ENCODE peak calls at places on chromosomes 7 and 10, in nine cellular contexts. C is kidney glomerular epithelial cell; K is fibroblast of lung; I is cardiac fibroblast; L is NCI-H187; P is stimulated activated CD4-positive, alpha-beta T cell treated with anti-CD3 and anti-CD28 coated beads, Interleukin-2, amount 100 ng/mL, for 48 hours; R is NCI-H1092 treated with DMSO at 0.1 percent for 48 hours; S is effector CD4-positive, alpha-beta T cell; U is activated T-cell treated with anti-CD3 and anti-CD28 coated beads, Interleukin-2, amount 50 U/mL, for 1 hour. F is an unnamed sample.

GRCh38 chr10:96578022-96578421 is 8.8 kb downstream of the TM9SF3 start:
- DNase-seq in C (no peak), S (no peak), P (no peak), U (no peak), R (no peak), K (no peak), I (no peak), L (no peak), F (no peak)

GRCh38 chr10:3898821-3899220 is 113.8 kb upstream of the KLF6 start:
- DNase-seq in R (peak; percentile 15), K (peak; percentile 15), U (no peak), S (no peak), I (no peak), P (no peak), C (no peak), L (no peak), F (no peak)

GRCh38 chr10:114577133-114577532 is 80.9 kb downstream of the ABLIM1 start:
- DNase-seq in P (no peak), U (no peak), S (no peak), C (peak; percentile 9), I (peak; percentile 73), L (no peak), K (peak; percentile 88), R (no peak), F (no peak)

GRCh38 chr10:3774018-3774813 is 10.8 kb downstream of the KLF6 start:
- DNase-seq in I (peak; percentile 86), U (no peak), L (no peak), P (no peak), K (peak; percentile 37), R (no peak), C (no peak), S (no peak), F (no peak)

GRCh38 chr7:87059525-87060287 is at the start of gene ELAPOR2:
- DNase-seq in S (peak; percentile 72), U (peak; percentile 92), P (peak; percentile 70), K (peak; percentile 46), I (peak; percentile 26), L (peak; percentile 83), R (peak; percentile 92), C (peak; percentile 32), F (peak; percentile 75)

GRCh38 chr10:70672165-70672992 is at the start of gene ADAMTS14:
- DNase-seq in L (no peak), S (no peak), I (peak; percentile 47), K (peak; percentile 64), R (peak; percentile 16), U (peak; percentile 22), P (no peak), C (peak; percentile 34), F (no peak)

GRCh38 chr10:52216852-52217251 is 97.2 kb upstream of the DKK1 start:
- DNase-seq in P (no peak), S (no peak), L (no peak), C (peak; percentile 43), R (no peak), U (no peak), K (peak; percentile 51), I (peak; percentile 91), F (no peak)

GRCh38 chr10:90222372-90222771 is 521.0 kb downstream of the KIF20B start:
- DNase-seq in S (no peak), P (no peak), C (peak; percentile 21), U (no peak), R (no peak), L (no peak), I (peak; percentile 67), K (peak; percentile 88), F (no peak)

GRCh38 chr7:18128846-18129245 is 101.2 kb upstream of the PRPS1L1 start:
- DNase-seq in R (no peak), P (no peak), C (no peak), L (no peak), I (no peak), U (no peak), S (no peak), K (no peak), F (no peak)

GRCh38 chr10:77506517-77506916 is 131.1 kb downstream of the KCNMA1 start:
- DNase-seq in K (peak; percentile 52), C (no peak), U (no peak), R (no peak), L (no peak), P (no peak), S (no peak), I (peak; percentile 48), F (no peak)

GRCh38 chr7:14691597-14692203 is 210.9 kb downstream of the DGKB start:
- DNase-seq in L (no peak), P (peak; percentile 31), S (peak; percentile 5), R (peak; percentile 65), K (peak; percentile 18), C (peak; percentile 51), U (peak; percentile 44), I (peak; percentile 56), F (peak; percentile 22)

GRCh38 chr7:157263156-157263555 is 73.6 kb upstream of the DNAJB6 start:
- DNase-seq in S (no peak), R (no peak), U (no peak), C (no peak), K (no peak), I (no peak), P (no peak), L (no peak), F (no peak)

GRCh38 chr7:108890862-108891261 is 321.2 kb downstream of the DNAJB9 start:
- DNase-seq in C (no peak), R (no peak), I (no peak), S (no peak), U (no peak), P (no peak), K (no peak), L (no peak), F (no peak)

GRCh38 chr10:63236113-63236935 is 103.2 kb downstream of the NRBF2 start:
- DNase-seq in C (peak; percentile 90), K (peak; percentile 95), P (no peak), R (no peak), S (no peak), L (no peak), U (no peak), I (peak; percentile 92), F (no peak)

GRCh38 chr10:102654566-102654965 is 10.3 kb downstream of the TRIM8 start:
- DNase-seq in L (no peak), S (no peak), C (no peak), P (no peak), R (no peak), K (no peak), U (no peak), I (no peak), F (no peak)

GRCh38 chr10:86333813-86334514 is 32.6 kb downstream of the GRID1 start:
- DNase-seq in L (peak; percentile 18), K (no peak), I (no peak), P (no peak), S (no peak), U (no peak), R (peak; percentile 58), C (no peak), F (no peak)

GRCh38 chr10:44733743-44734488 is 177.2 kb upstream of the TMEM72 start:
- DNase-seq in R (no peak), C (no peak), S (no peak), K (peak; percentile 50), U (no peak), I (no peak), P (no peak), L (no peak), F (no peak)

GRCh38 chr10:124016795-124017375 is 76.5 kb downstream of the CHST15 start:
- DNase-seq in K (no peak), L (no peak), S (no peak), I (no peak), C (no peak), R (no peak), U (no peak), P (no peak), F (no peak)

GRCh38 chr10:497289-497688 is 192.2 kb downstream of the DIP2C start:
- DNase-seq in U (no peak), R (no peak), S (no peak), L (no peak), I (no peak), P (no peak), C (no peak), K (no peak), F (no peak)

F was measured in T follicular helper cell.